ENCODE peak calls at places on chromosomes 3 and 15, in five cellular contexts. Y, S, G, E and C are unnamed samples.
A peak's percentile ranks its signal among the peaks of the same experiment; 100 is the strongest.

GRCh38 chr3:144031938-144032337 is 60.3 kb downstream of the DIPK2A start:
- DNase-seq in G (no peak), E (no peak), Y (no peak), S (no peak), C (no peak)

GRCh38 chr3:87771338-87772059 is 287.3 kb downstream of the CGGBP1 start:
- DNase-seq in E (peak; percentile 8), Y (peak; percentile 35), S (peak; percentile 40), G (peak; percentile 9), C (peak; percentile 52)

GRCh38 chr15:70569718-70570231 is 193.6 kb downstream of the UACA start:
- DNase-seq in E (no peak), S (no peak), Y (peak; percentile 15), G (no peak), C (no peak)

GRCh38 chr3:127121221-127121647 is 71.7 kb upstream of the PRR23E start:
- DNase-seq in G (no peak), E (no peak), Y (no peak), S (no peak), C (no peak)

GRCh38 chr3:87287025-87287424 is 10.6 kb upstream of the POU1F1 start:
- DNase-seq in S (no peak), G (no peak), E (no peak), Y (no peak), C (no peak)

GRCh38 chr3:10927551-10927950 is 65.0 kb upstream of the SLC6A1 start:
- DNase-seq in G (no peak), S (no peak), Y (no peak), E (no peak), C (no peak)

GRCh38 chr3:16447156-16447555 is 66.3 kb downstream of the RFTN1 start:
- DNase-seq in Y (no peak), E (no peak), S (no peak), G (no peak), C (no peak)

GRCh38 chr15:101161656-101162055 is 90.2 kb downstream of the CHSY1 start:
- DNase-seq in E (no peak), G (no peak), S (no peak), Y (no peak), C (no peak)

GRCh38 chr3:148791296-148791695 is 36.3 kb upstream of the CPB1 start:
- DNase-seq in Y (no peak), E (no peak), G (peak; percentile 24), S (no peak), C (no peak)

DNA sequence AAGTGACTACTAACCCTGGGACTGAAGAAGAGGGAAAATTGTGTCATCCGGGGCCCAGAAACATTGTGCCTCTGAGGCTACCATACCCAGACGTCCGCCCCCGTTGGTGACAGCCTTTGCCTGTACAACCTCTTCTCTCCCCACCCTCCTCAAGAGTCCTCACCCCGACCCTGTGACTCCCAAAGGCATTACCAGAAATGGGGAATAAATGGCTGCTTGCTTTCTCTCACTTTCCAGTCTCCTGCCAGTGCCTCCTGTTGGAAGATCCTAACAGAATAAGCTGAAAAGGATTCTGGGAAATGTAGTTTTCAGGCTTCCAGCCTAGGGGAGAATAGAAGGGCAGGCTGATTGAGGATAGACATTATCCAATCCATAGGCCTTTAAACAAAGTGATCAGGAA is 30.8 kb upstream of the SLC25A36 start:
- DNase-seq in Y (no peak), S (peak; percentile 31), G (peak; percentile 22), E (no peak), C (peak; percentile 9)
- TF ChIP-seq USF2 in Y (no peak), S (no peak), G (no peak), E (no peak), C (no peak)

GRCh38 chr3:123300056-123300455 is 98.3 kb downstream of the SEC22A start:
- DNase-seq in G (no peak), E (no peak), Y (no peak), S (no peak), C (no peak)
- TF ChIP-seq SIN3A in G (no peak), E (no peak), Y (no peak), S (no peak), C (no peak)

GRCh38 chr3:76152028-76152427 is 366.7 kb upstream of the ZNF717 start:
- DNase-seq in Y (no peak), G (peak; percentile 52), S (no peak), E (no peak), C (no peak)
- TF ChIP-seq USF2 in Y (no peak), G (no peak), S (no peak), E (no peak), C (no peak)

GRCh38 chr15:53384417-53384816 is 375.0 kb downstream of the WDR72 start:
- DNase-seq in E (no peak), S (no peak), Y (peak; percentile 12), G (no peak), C (peak; percentile 19)

DNA sequence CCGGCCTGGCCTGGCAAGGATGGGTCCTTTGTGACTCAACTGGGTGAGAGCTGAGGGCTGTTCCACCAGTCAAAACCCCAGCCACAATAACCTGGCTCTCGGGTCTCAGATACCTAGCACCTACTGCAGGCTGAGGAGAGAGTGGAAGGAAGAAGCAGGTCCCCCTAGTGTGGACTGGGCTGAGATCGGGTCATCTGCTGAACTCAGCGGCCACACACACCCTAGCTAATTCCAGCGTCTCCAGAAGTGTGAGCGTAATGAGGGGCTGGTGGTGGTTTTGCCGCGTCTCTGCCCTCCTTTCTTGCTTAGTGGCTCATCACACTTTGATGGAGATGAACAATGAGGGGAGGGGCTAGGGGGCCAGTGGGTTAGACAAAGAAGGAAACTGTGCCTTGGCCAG is 370.2 kb downstream of the WDR72 start:
- DNase-seq in G (no peak), S (no peak), E (no peak), Y (no peak), C (no peak)
- TF ChIP-seq SIN3A in G (no peak), S (no peak), E (no peak), Y (no peak), C (no peak)

DNA sequence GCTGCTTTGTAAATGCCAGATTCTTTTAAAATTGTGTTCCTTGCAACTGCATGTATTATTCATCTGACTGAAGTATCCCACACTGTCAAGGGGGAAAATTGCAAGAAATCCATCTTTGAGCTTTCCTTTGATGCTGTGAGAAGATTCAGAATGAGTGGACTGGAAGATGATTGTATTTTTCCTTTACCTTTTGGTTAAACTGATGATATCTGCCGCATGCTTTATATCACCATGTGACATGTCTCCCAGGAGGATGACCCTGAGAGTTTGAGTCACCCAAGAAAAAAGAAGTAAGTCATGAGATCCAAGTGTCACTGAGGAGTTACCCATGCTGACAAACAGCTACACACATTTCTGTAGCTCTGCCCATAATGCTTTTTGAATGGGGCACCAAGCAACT is 250.9 kb upstream of the CBLB start:
- DNase-seq in S (no peak), Y (no peak), E (no peak), G (no peak), C (no peak)
- TF ChIP-seq USF2 in S (no peak), Y (no peak), E (no peak), G (no peak), C (no peak)

GRCh38 chr15:37891754-37892368 is 42.6 kb upstream of the TMCO5A start:
- DNase-seq in E (no peak), Y (peak; percentile 23), S (peak; percentile 36), G (peak; percentile 40), C (no peak)
- TF ChIP-seq SIN3A in E (no peak), Y (no peak), S (no peak), G (no peak), C (no peak)